ENCODE peak calls at places on chromosomes 1 and 21, in six cellular contexts. One of them, this sample, is unnamed.

GRCh38 chr1:50611675-50612074 is 188.4 kb upstream of the DMRTA2 start:
- DNase-seq in OCI-LY7: no peak
- DNase-seq in ACHN: no peak
- DNase-seq in Daoy: no peak
- DNase-seq in activated T-cell treated with anti-CD3 and anti-CD28 coated beads for 1 hour: no peak
- DNase-seq in GM12891: no peak
- DNase-seq in this sample: no peak

GRCh38 chr1:90509225-90510048 is 207.7 kb downstream of the BARHL2 start:
- DNase-seq in activated T-cell treated with anti-CD3 and anti-CD28 coated beads for 1 hour: no peak
- DNase-seq in GM12891: no peak
- DNase-seq in ACHN: no peak
- DNase-seq in Daoy: no peak
- DNase-seq in OCI-LY7: no peak
- DNase-seq in this sample: no peak

GRCh38 chr1:184792450-184792969 is 37.9 kb upstream of the EDEM3 start:
- DNase-seq in GM12891: no peak
- DNase-seq in activated T-cell treated with anti-CD3 and anti-CD28 coated beads for 1 hour: no peak
- DNase-seq in OCI-LY7: no peak
- DNase-seq in Daoy: peak
- DNase-seq in ACHN: peak
- DNase-seq in this sample: peak

GRCh38 chr1:16296643-16297042 is 55.6 kb downstream of the FBXO42 start:
- DNase-seq in ACHN: no peak
- DNase-seq in OCI-LY7: no peak
- DNase-seq in Daoy: no peak
- DNase-seq in GM12891: no peak
- DNase-seq in activated T-cell treated with anti-CD3 and anti-CD28 coated beads for 1 hour: no peak
- DNase-seq in this sample: no peak

GRCh38 chr1:207798847-207799246 is 47.0 kb downstream of the CD46 start:
- DNase-seq in OCI-LY7: no peak
- DNase-seq in ACHN: no peak
- DNase-seq in activated T-cell treated with anti-CD3 and anti-CD28 coated beads for 1 hour: no peak
- DNase-seq in Daoy: no peak
- DNase-seq in GM12891: no peak
- DNase-seq in this sample: no peak

GRCh38 chr1:240117202-240117769 is 25.6 kb downstream of the FMN2 start:
- DNase-seq in Daoy: no peak
- DNase-seq in activated T-cell treated with anti-CD3 and anti-CD28 coated beads for 1 hour: no peak
- DNase-seq in OCI-LY7: no peak
- DNase-seq in GM12891: no peak
- DNase-seq in ACHN: no peak
- DNase-seq in this sample: no peak

GRCh38 chr1:95561244-95561840 is 327.3 kb downstream of the RWDD3 start:
- DNase-seq in GM12891: no peak
- DNase-seq in activated T-cell treated with anti-CD3 and anti-CD28 coated beads for 1 hour: no peak
- DNase-seq in ACHN: no peak
- DNase-seq in OCI-LY7: no peak
- DNase-seq in Daoy: no peak
- DNase-seq in this sample: no peak

GRCh38 chr1:223081181-223081994 is 61.7 kb downstream of the TLR5 start:
- DNase-seq in OCI-LY7: peak
- DNase-seq in ACHN: peak
- DNase-seq in Daoy: peak
- DNase-seq in activated T-cell treated with anti-CD3 and anti-CD28 coated beads for 1 hour: peak
- DNase-seq in GM12891: peak
- DNase-seq in this sample: peak

GRCh38 chr1:89382479-89382878 is 18.6 kb downstream of the GBP6 start:
- DNase-seq in ACHN: no peak
- DNase-seq in GM12891: no peak
- DNase-seq in OCI-LY7: no peak
- DNase-seq in Daoy: no peak
- DNase-seq in activated T-cell treated with anti-CD3 and anti-CD28 coated beads for 1 hour: no peak
- DNase-seq in this sample: no peak

GRCh38 chr1:38788937-38789336 is 70.6 kb downstream of the RRAGC start:
- DNase-seq in Daoy: no peak
- DNase-seq in ACHN: no peak
- DNase-seq in activated T-cell treated with anti-CD3 and anti-CD28 coated beads for 1 hour: no peak
- DNase-seq in OCI-LY7: no peak
- DNase-seq in GM12891: no peak
- DNase-seq in this sample: no peak

GRCh38 chr1:218249757-218250156 is 35.3 kb upstream of the RRP15 start:
- DNase-seq in GM12891: no peak
- DNase-seq in activated T-cell treated with anti-CD3 and anti-CD28 coated beads for 1 hour: no peak
- DNase-seq in OCI-LY7: no peak
- DNase-seq in ACHN: no peak
- DNase-seq in Daoy: no peak
- DNase-seq in this sample: no peak

GRCh38 chr21:34974162-34974981 is 74.7 kb downstream of the RUNX1 start:
- DNase-seq in GM12891: peak
- DNase-seq in Daoy: no peak
- DNase-seq in ACHN: peak
- DNase-seq in activated T-cell treated with anti-CD3 and anti-CD28 coated beads for 1 hour: peak
- DNase-seq in OCI-LY7: peak
- DNase-seq in this sample: no peak

GRCh38 chr21:45555557-45556301 is 13.5 kb upstream of the SLC19A1 start:
- DNase-seq in activated T-cell treated with anti-CD3 and anti-CD28 coated beads for 1 hour: peak
- DNase-seq in GM12891: peak
- DNase-seq in Daoy: peak
- DNase-seq in ACHN: peak
- DNase-seq in OCI-LY7: peak
- DNase-seq in this sample: peak

GRCh38 chr1:57380923-57381322 is 42.9 kb downstream of the DAB1 start:
- DNase-seq in activated T-cell treated with anti-CD3 and anti-CD28 coated beads for 1 hour: no peak
- DNase-seq in ACHN: no peak
- DNase-seq in OCI-LY7: no peak
- DNase-seq in Daoy: no peak
- DNase-seq in GM12891: no peak
- DNase-seq in this sample: no peak

GRCh38 chr1:201480231-201481003 is 11.4 kb upstream of the PHLDA3 start:
- DNase-seq in activated T-cell treated with anti-CD3 and anti-CD28 coated beads for 1 hour: peak
- DNase-seq in GM12891: peak
- DNase-seq in Daoy: peak
- DNase-seq in ACHN: peak
- DNase-seq in OCI-LY7: peak
- DNase-seq in this sample: peak

GRCh38 chr1:85343612-85344255 is 67.3 kb upstream of the BCL10 start:
- DNase-seq in Daoy: peak
- DNase-seq in ACHN: peak
- DNase-seq in activated T-cell treated with anti-CD3 and anti-CD28 coated beads for 1 hour: no peak
- DNase-seq in OCI-LY7: no peak
- DNase-seq in GM12891: no peak
- DNase-seq in this sample: peak

GRCh38 chr21:18060402-18060801 is 184.2 kb upstream of the CHODL start:
- DNase-seq in GM12891: no peak
- DNase-seq in activated T-cell treated with anti-CD3 and anti-CD28 coated beads for 1 hour: no peak
- DNase-seq in Daoy: no peak
- DNase-seq in OCI-LY7: no peak
- DNase-seq in ACHN: no peak
- DNase-seq in this sample: no peak

This sample was measured in RCC 7860.